ENCODE peak calls at places on chromosomes 12 and 14, in six cellular contexts. Y is pancreas, L is PC-3, X is colonic mucosa, U is GM23338, G is adrenal gland. H is an unnamed sample. For H3K36me3, the result is how much of the 10 kb centered on the place peaks cover.

GRCh38 chr14:68718033-68718725 is 74.7 kb downstream of the ZFP36L1 start:
- DNase-seq in Y (no peak), L (peak), X (no peak), U (peak), G (no peak), H (no peak)

GRCh38 chr12:42568952-42569916 is 20.3 kb downstream of the PRICKLE1 start:
- DNase-seq in Y (no peak), L (peak), X (no peak), U (peak), G (no peak), H (no peak)

GRCh38 chr12:44476683-44477082 is 399.4 kb downstream of the NELL2 start:
- DNase-seq in Y (no peak), L (no peak), X (no peak), U (peak), G (no peak), H (no peak)

GRCh38 chr12:6062427-6063378 is 61.8 kb downstream of the VWF start:
- DNase-seq in Y (peak), L (peak), X (peak), U (peak), G (peak), H (peak)

GRCh38 chr12:46473634-46474201 is 101.1 kb upstream of the SLC38A2 start:
- DNase-seq in Y (no peak), L (peak), X (peak), U (no peak), G (peak), H (peak)

GRCh38 chr14:104353921-104354701 is 215.7 kb downstream of the KIF26A start:
- DNase-seq in Y (peak), L (no peak), X (no peak), U (no peak), G (peak), H (no peak)

GRCh38 chr12:31204995-31205582 is 120.9 kb downstream of the SINHCAF start:
- DNase-seq in Y (no peak), L (peak), X (no peak), U (no peak), G (no peak), H (no peak)

GRCh38 chr14:22391908-22392307 is 197.1 kb downstream of the DAD1 start:
- DNase-seq in Y (no peak), L (peak), X (peak), U (peak), G (peak), H (peak)

GRCh38 chr14:27184371-27184901 is 586.6 kb upstream of the NOVA1 start:
- DNase-seq in Y (no peak), L (peak), X (no peak), U (no peak), G (no peak), H (no peak)

GRCh38 chr12:119340604-119341003 is 6.1 kb downstream of the CCDC60 start:
- DNase-seq in Y (no peak), L (no peak), X (no peak), U (no peak), G (no peak), H (no peak)

GRCh38 chr14:46377305-46377704 is 274.3 kb downstream of the RPL10L start:
- DNase-seq in Y (no peak), L (no peak), X (no peak), U (peak), G (no peak), H (no peak)

GRCh38 chr12:125288931-125289928 is 224.0 kb downstream of the AACS start:
- DNase-seq in Y (no peak), L (no peak), X (no peak), U (no peak), G (no peak), H (no peak)

GRCh38 chr12:110813756-110814155 is 33.0 kb upstream of the CCDC63 start:
- DNase-seq in Y (no peak), L (no peak), X (no peak), U (no peak), G (no peak), H (no peak)

GRCh38 chr12:118038122-118038521 is 21.6 kb downstream of the RFC5 start:
- DNase-seq in Y (no peak), L (no peak), X (no peak), U (no peak), G (no peak), H (no peak)

GRCh38 chr12:123655420-123655819 is 15.5 kb upstream of the TCTN2 start:
- DNase-seq in Y (no peak), L (no peak), X (no peak), U (no peak), G (no peak), H (no peak)

GRCh38 chr12:87509233-87509820 is 519.9 kb downstream of the C12orf50 start:
- DNase-seq in Y (no peak), L (peak), X (no peak), U (peak), G (no peak), H (no peak)

GRCh38 chr14:24297190-24297964 is 2.2 kb downstream of the DHRS1 start:
- DNase-seq in Y (no peak), L (peak), X (no peak), U (peak), G (no peak), H (no peak)

GRCh38 chr12:27330846-27331245 is 1.8 kb upstream of the BMAL2 start:
- DNase-seq in Y (no peak), L (peak), X (no peak), U (no peak), G (no peak), H (no peak)

GRCh38 chr14:77426396-77426795 is 3.1 kb upstream of the NOXRED1 start:
- DNase-seq in Y (no peak), L (no peak), X (no peak), U (no peak), G (no peak), H (no peak)
- H3K36me3 ChIP-seq in Y (half or more), L (half or more), X (under half), U (under half), G (under half), H (half or more)

GRCh38 chr12:121503395-121503794 is 77.4 kb downstream of the KDM2B start:
- DNase-seq in Y (no peak), L (no peak), X (no peak), U (no peak), G (no peak), H (no peak)
- H3K36me3 ChIP-seq in Y (under half), L (under half), X (under half), U (under half), G (under half), H (under half)

GRCh38 chr12:132635076-132635955 is 16.7 kb downstream of the P2RX2 start:
- DNase-seq in Y (no peak), L (no peak), X (no peak), U (no peak), G (no peak), H (no peak)
- H3K36me3 ChIP-seq in Y (under half), L (under half), X (under half), U (under half), G (under half), H (under half)

GRCh38 chr12:112161711-112162110 is 36.4 kb downstream of the TRAFD1 start:
- DNase-seq in Y (no peak), L (no peak), X (no peak), U (no peak), G (no peak), H (no peak)

GRCh38 chr12:112160611-112161010 is 35.3 kb downstream of the TRAFD1 start:
- DNase-seq in Y (peak), L (no peak), X (no peak), U (no peak), G (no peak), H (no peak)

GRCh38 chr12:112162261-112162790 is 37.0 kb downstream of the TRAFD1 start:
- DNase-seq in Y (no peak), L (no peak), X (no peak), U (no peak), G (no peak), H (no peak)

GRCh38 chr12:112163056-112163455 is 37.7 kb downstream of the TRAFD1 start:
- DNase-seq in Y (peak), L (no peak), X (no peak), U (no peak), G (no peak), H (no peak)

GRCh38 chr12:112159146-112159541 is 33.8 kb downstream of the TRAFD1 start:
- DNase-seq in Y (no peak), L (no peak), X (no peak), U (no peak), G (no peak), H (no peak)
- H3K36me3 ChIP-seq in Y (under half), L (under half), X (under half), U (under half), G (under half), H (under half)

GRCh38 chr14:20345366-20345765 is 1.9 kb downstream of the PARP2 start:
- DNase-seq in Y (no peak), L (no peak), X (no peak), U (no peak), G (no peak), H (no peak)

GRCh38 chr14:20350280-20350679 is 6.8 kb downstream of the PARP2 start:
- DNase-seq in Y (no peak), L (peak), X (no peak), U (no peak), G (no peak), H (no peak)

GRCh38 chr14:20346713-20347112 is 3.3 kb downstream of the PARP2 start:
- DNase-seq in Y (no peak), L (no peak), X (no peak), U (no peak), G (no peak), H (no peak)

GRCh38 chr14:20350860-20351259 is 7.4 kb downstream of the PARP2 start:
- DNase-seq in Y (no peak), L (no peak), X (no peak), U (no peak), G (no peak), H (no peak)

DNA sequence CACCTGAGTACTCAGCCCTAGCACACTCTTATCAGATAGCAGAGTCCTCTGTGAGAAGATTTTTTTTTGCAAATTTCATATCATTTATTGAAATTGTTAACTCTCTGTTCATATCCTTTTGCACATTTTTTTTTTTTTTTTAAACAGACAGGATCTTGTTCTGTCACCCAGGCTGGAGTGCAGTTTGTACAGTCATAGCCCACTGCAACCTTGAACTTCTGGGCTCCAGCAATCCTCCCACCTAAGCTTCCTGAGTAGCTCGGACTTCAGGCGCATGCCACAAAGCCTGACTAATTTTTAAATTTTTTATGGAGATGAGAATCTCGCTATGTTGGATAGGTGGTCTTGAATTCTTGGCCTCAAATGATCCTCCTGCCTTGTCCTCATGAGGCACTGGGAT is 4.3 kb downstream of the PARP2 start:
- DNase-seq in Y (no peak), L (no peak), X (no peak), U (no peak), G (peak), H (no peak)
- H3K36me3 ChIP-seq in Y (under half), L (half or more), X (under half), U (half or more), G (under half), H (under half)

GRCh38 chr12:8048906-8049305 is 16.4 kb downstream of the FOXJ2 start:
- DNase-seq in Y (no peak), L (no peak), X (no peak), U (no peak), G (peak), H (no peak)
- H3K36me3 ChIP-seq in Y (half or more), L (under half), X (under half), U (under half), G (under half), H (half or more)

GRCh38 chr12:32742133-32742532 is 13.6 kb downstream of the YARS2 start:
- DNase-seq in Y (no peak), L (no peak), X (no peak), U (no peak), G (no peak), H (no peak)

GRCh38 chr12:32734952-32735351 is 20.7 kb downstream of the YARS2 start:
- DNase-seq in Y (no peak), L (no peak), X (no peak), U (no peak), G (no peak), H (no peak)

GRCh38 chr12:32739279-32739678 is 16.4 kb downstream of the YARS2 start:
- DNase-seq in Y (no peak), L (no peak), X (no peak), U (peak), G (no peak), H (no peak)

GRCh38 chr12:32737715-32738114 is 18.0 kb downstream of the YARS2 start:
- DNase-seq in Y (no peak), L (no peak), X (no peak), U (peak), G (no peak), H (no peak)

DNA sequence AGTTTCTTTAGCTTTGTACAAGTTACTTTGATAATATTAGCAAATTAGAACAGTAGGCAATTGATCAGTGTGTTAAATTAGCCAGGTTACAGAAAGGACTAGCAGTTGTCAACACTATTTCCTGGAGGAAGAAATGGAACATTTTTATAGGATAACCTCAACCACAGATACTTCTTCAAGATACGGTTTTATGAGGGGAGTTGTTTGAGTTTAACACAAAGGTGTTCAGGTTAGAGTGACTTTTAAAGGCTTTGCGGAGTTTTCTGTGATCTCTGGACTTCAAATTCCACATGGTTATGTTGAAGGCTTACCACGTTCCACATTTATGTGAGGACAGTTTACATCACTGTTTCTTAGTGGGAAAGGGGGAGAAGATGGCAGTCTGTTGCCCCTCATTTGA is 19.3 kb downstream of the YARS2 start:
- DNase-seq in Y (no peak), L (no peak), X (no peak), U (no peak), G (no peak), H (no peak)
- H3K36me3 ChIP-seq in Y (under half), L (under half), X (under half), U (under half), G (under half), H (under half)